ENCODE peak calls at places on chromosomes 2 and 18, in eight cellular contexts. E is fibroblast of lung, V is body of pancreas, I is IMR-90, F is breast epithelium, G is HepG2, A is GM12878, L is heart left ventricle. M is an unnamed sample.
A peak's percentile ranks its signal among the peaks of the same experiment; 100 is the strongest.

GRCh38 chr2:177147093-177147694 is 65.4 kb upstream of the HNRNPA3 start:
- DNase-seq in G (peak; percentile 55), E (peak; percentile 47), A (peak; percentile 40), F (no peak), I (peak; percentile 58), V (no peak), L (no peak), M (no peak)

GRCh38 chr2:240433973-240434727 is 1.3 kb upstream of the GPC1 start:
- DNase-seq in G (no peak), I (peak; percentile 98), L (peak; percentile 69), E (peak; percentile 97), A (no peak), F (peak; percentile 53), V (peak; percentile 25), M (peak; percentile 86)

GRCh38 chr2:237156131-237156856 is 70.6 kb downstream of the COPS8 start:
- DNase-seq in E (peak; percentile 95), A (no peak), F (no peak), L (peak; percentile 83), G (no peak), I (peak; percentile 93), V (no peak), M (no peak)

GRCh38 chr2:109164739-109165221 is 35.8 kb downstream of the SH3RF3 start:
- DNase-seq in L (peak; percentile 64), V (no peak), G (no peak), F (no peak), I (peak; percentile 78), E (peak; percentile 92), A (no peak), M (no peak)

GRCh38 chr18:35581555-35582309 is at the start of gene GALNT1:
- DNase-seq in E (no peak), V (peak; percentile 14), F (no peak), A (no peak), L (peak; percentile 38), G (no peak), I (peak; percentile 4), M (no peak)

GRCh38 chr2:160942505-160943125 is 217.6 kb upstream of the TANK start:
- DNase-seq in F (no peak), A (no peak), L (no peak), E (no peak), G (no peak), I (no peak), V (no peak), M (no peak)

GRCh38 chr2:12399244-12399643 is 317.5 kb upstream of the TRIB2 start:
- DNase-seq in L (no peak), A (no peak), F (no peak), I (no peak), G (no peak), E (no peak), V (no peak), M (no peak)

GRCh38 chr2:238985931-238986446 is 138.1 kb downstream of the TWIST2 start:
- DNase-seq in G (no peak), E (no peak), V (no peak), I (no peak), A (no peak), L (no peak), F (no peak), M (peak; percentile 61)

GRCh38 chr18:54616220-54616848 is 25.3 kb downstream of the DYNAP start:
- DNase-seq in G (no peak), I (no peak), A (no peak), E (no peak), V (no peak), F (no peak), L (no peak), M (no peak)

GRCh38 chr18:65725421-65726050 is 25.3 kb upstream of the CDH7 start:
- DNase-seq in G (peak; percentile 16), A (no peak), V (peak; percentile 40), I (no peak), E (no peak), L (no peak), F (no peak), M (no peak)

GRCh38 chr18:32674491-32674890 is 98.3 kb downstream of the KLHL14 start:
- DNase-seq in A (no peak), V (no peak), F (no peak), I (no peak), G (peak; percentile 28), E (no peak), L (no peak), M (no peak)

GRCh38 chr18:55048892-55049291 is 89.6 kb upstream of the CCDC68 start:
- DNase-seq in F (no peak), G (no peak), I (peak; percentile 65), V (no peak), L (no peak), A (no peak), E (peak; percentile 70), M (no peak)

GRCh38 chr2:130300258-130300969 is 42.3 kb upstream of the IMP4 start:
- DNase-seq in F (no peak), I (no peak), G (no peak), L (no peak), V (no peak), A (no peak), E (no peak), M (no peak)

GRCh38 chr18:7470503-7470902 is 96.6 kb upstream of the PTPRM start:
- DNase-seq in A (no peak), F (no peak), V (no peak), E (no peak), G (no peak), I (no peak), L (no peak), M (no peak)

GRCh38 chr2:44169155-44169898 is 652 bp downstream of the PPM1B start:
- DNase-seq in I (peak; percentile 37), A (peak; percentile 27), E (peak; percentile 45), L (peak; percentile 44), G (peak; percentile 24), F (peak; percentile 26), V (peak; percentile 31), M (peak; percentile 82)

GRCh38 chr2:44172576-44172975 is 3.9 kb downstream of the PPM1B start:
- DNase-seq in E (no peak), L (no peak), G (no peak), I (no peak), F (no peak), V (no peak), A (no peak), M (no peak)

GRCh38 chr2:44170337-44170736 is 1.7 kb downstream of the PPM1B start:
- DNase-seq in G (peak; percentile 20), V (no peak), L (no peak), I (peak; percentile 26), E (peak; percentile 45), A (no peak), F (no peak), M (no peak)

GRCh38 chr2:44168684-44169154 is at the start of gene PPM1B:
- DNase-seq in E (no peak), F (no peak), A (no peak), I (no peak), L (peak; percentile 100), G (no peak), V (peak; percentile 99), M (no peak)

GRCh38 chr2:44171018-44171417 is 2.3 kb downstream of the PPM1B start:
- DNase-seq in G (peak; percentile 26), A (no peak), V (no peak), E (peak; percentile 83), F (no peak), I (peak; percentile 58), L (no peak), M (no peak)
- H3K4me3 ChIP-seq in G (peak overlapping the region; percentile 98), A (peak overlapping the region; percentile 83), V (peak overlapping the region; percentile 80), E (peak overlapping the region; percentile 74), F (peak overlapping the region; percentile 94), I (peak overlapping the region; percentile 3), L (no peak overlapping the region), M (peak overlapping the region; percentile 89)

GRCh38 chr18:10681581-10682367 is 155.9 kb downstream of the NAPG start:
- DNase-seq in L (no peak), G (no peak), E (no peak), A (no peak), F (no peak), V (no peak), I (peak; percentile 16), M (no peak)

GRCh38 chr18:10687161-10687925 is 161.5 kb downstream of the NAPG start:
- DNase-seq in L (no peak), E (peak; percentile 2), V (no peak), I (peak; percentile 1), G (no peak), F (no peak), A (no peak), M (no peak)

GRCh38 chr18:10685484-10685883 is 159.7 kb downstream of the NAPG start:
- DNase-seq in V (peak; percentile 40), L (no peak), E (no peak), A (peak; percentile 70), G (no peak), I (no peak), F (no peak), M (no peak)

GRCh38 chr18:10682368-10682714 is 156.5 kb downstream of the NAPG start:
- DNase-seq in A (no peak), V (no peak), I (no peak), G (no peak), E (no peak), L (no peak), F (no peak), M (no peak)
- TF ChIP-seq CTCF in A (no peak), V (no peak), I (no peak), G (peak; percentile 29), E (peak; percentile 2), L (no peak), F (no peak), M (no peak)

DNA sequence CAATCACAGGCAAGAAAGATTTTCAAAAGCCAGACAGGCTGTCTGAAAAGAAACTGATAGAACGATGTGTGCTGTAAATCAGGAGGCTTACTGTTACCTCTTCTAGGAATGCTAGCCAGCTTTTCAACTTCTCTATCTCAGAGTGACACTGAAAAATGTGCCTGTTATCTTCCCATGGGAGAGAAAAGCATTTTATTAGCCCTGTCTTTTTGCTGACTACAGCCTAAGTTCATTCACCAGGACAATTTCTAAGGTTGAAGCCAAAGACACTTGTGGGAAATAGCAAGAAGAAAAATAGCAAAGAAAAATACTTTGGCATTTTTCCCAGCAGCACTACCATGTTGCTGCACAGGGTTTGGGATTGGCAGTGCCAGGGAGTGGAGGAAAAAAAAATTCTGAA is 34.0 kb downstream of the ABCB11 start:
- DNase-seq in F (no peak), V (no peak), A (no peak), I (no peak), E (peak; percentile 53), L (no peak), G (no peak), M (no peak)
- H3K27ac ChIP-seq in F (no peak overlapping the region), V (no peak overlapping the region), A (no peak overlapping the region), I (no peak overlapping the region), E (no peak overlapping the region), L (no peak overlapping the region), G (no peak overlapping the region), M (no peak overlapping the region)

DNA sequence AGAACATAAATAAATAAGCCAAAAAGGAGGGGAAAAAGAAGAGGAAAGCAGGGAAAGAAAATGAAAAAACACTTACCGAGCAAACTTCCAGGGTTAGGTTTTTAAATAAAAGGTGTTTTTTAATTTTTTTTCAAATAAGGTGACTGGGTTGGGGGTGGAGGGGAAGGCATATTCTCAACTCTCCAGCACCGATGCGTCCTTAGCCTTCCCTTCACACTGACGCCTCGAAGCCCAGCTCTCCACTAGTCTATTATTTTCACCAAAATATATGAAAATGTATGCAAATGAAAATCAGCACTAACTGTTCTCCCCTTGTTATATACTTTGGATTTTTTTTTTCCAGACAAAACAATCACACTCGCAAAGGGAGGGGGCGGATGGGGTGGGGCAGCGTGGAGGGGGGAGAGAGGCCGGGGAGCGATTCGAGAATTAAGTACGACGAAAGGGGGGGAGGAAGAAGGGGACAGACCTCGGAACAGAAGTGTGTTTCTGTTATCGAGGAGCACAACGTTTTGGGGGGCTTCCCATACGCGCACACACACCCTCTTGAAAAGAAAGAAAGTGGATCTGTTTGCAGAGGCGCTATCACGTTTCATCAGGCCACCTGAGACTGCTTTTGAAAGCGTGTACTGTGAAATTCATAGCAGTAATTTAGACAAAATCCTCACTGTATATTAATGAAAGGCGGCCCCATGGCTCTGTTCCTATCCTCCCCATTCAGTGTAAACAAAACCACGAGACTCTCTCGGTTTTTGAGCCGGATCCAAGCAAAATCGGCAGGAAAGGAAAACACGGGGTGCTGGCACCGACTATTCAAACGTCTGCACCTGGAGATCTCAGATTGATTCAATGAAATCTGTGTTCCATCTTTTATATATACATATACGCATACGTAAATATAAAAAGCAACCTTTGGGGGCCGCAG is 2.4 kb upstream of the POU3F3 start:
- DNase-seq in L (no peak), A (no peak), G (no peak), V (no peak), E (no peak), F (no peak), I (no peak), M (no peak)
- H3K4me3 ChIP-seq in L (no peak overlapping the region), A (no peak overlapping the region), G (no peak overlapping the region), V (no peak overlapping the region), E (no peak overlapping the region), F (peak overlapping the region; percentile 46), I (no peak overlapping the region), M (no peak overlapping the region)

M was measured in coronary artery.